ENCODE peak calls at places on chromosomes 7 and 10, in eight cellular contexts. R, P, E, K, J, T, Z and X are unnamed samples.

GRCh38 chr7:107597582-107597916 is 17.5 kb downstream of the BCAP29 start:
- DNase-seq in R (no peak), P (no peak), E (no peak), K (no peak), J (no peak), T (no peak), Z (no peak), X (no peak)

GRCh38 chr10:43879742-43880141 is 231.1 kb upstream of the ZNF32 start:
- DNase-seq in R (no peak), P (no peak), E (peak), K (no peak), J (no peak), T (peak), Z (no peak), X (no peak)

GRCh38 chr10:79323602-79324001 is 23.7 kb upstream of the PPIF start:
- DNase-seq in R (no peak), P (no peak), E (no peak), K (no peak), J (no peak), T (no peak), Z (no peak), X (peak)

GRCh38 chr10:110323503-110323902 is 18.8 kb upstream of the SMNDC1 start:
- DNase-seq in R (peak), P (no peak), E (no peak), K (no peak), J (peak), T (no peak), Z (no peak), X (peak)

GRCh38 chr10:98511861-98512260 is 65.1 kb upstream of the HPS1 start:
- DNase-seq in R (no peak), P (no peak), E (no peak), K (no peak), J (no peak), T (no peak), Z (no peak), X (no peak)

GRCh38 chr10:36469585-36469984 is 655.8 kb upstream of the ANKRD30A start:
- DNase-seq in R (peak), P (no peak), E (no peak), K (no peak), J (peak), T (no peak), Z (no peak), X (peak)

GRCh38 chr10:61397175-61397986 is 55.8 kb downstream of the TMEM26 start:
- DNase-seq in R (no peak), P (no peak), E (no peak), K (no peak), J (peak), T (no peak), Z (no peak), X (peak)

GRCh38 chr7:37225255-37226012 is 223.2 kb downstream of the ELMO1 start:
- DNase-seq in R (no peak), P (no peak), E (no peak), K (no peak), J (no peak), T (no peak), Z (peak), X (no peak)

GRCh38 chr10:22427890-22428571 is 82.7 kb downstream of the SPAG6 start:
- DNase-seq in R (peak), P (no peak), E (no peak), K (no peak), J (peak), T (no peak), Z (no peak), X (peak)

GRCh38 chr10:119479048-119479394 is 63.5 kb downstream of the RGS10 start:
- DNase-seq in R (no peak), P (no peak), E (no peak), K (no peak), J (no peak), T (no peak), Z (no peak), X (no peak)

GRCh38 chr7:77566421-77566820 is 29.3 kb downstream of the PTPN12 start:
- DNase-seq in R (no peak), P (no peak), E (no peak), K (no peak), J (no peak), T (no peak), Z (peak), X (no peak)

GRCh38 chr7:157397036-157397720 is 60.4 kb downstream of the DNAJB6 start:
- DNase-seq in R (no peak), P (no peak), E (no peak), K (no peak), J (no peak), T (no peak), Z (no peak), X (no peak)

GRCh38 chr10:48608279-48608681 is 3.4 kb upstream of the ARHGAP22 start:
- DNase-seq in R (peak), P (peak), E (no peak), K (peak), J (no peak), T (no peak), Z (peak), X (peak)

GRCh38 chr7:135385209-135385608 is 124.7 kb downstream of the CNOT4 start:
- DNase-seq in R (no peak), P (no peak), E (no peak), K (no peak), J (peak), T (no peak), Z (no peak), X (peak)

GRCh38 chr7:135380351-135380750 is 129.6 kb downstream of the CNOT4 start:
- DNase-seq in R (no peak), P (no peak), E (no peak), K (no peak), J (no peak), T (no peak), Z (no peak), X (no peak)

GRCh38 chr7:135386181-135386580 is 123.7 kb downstream of the CNOT4 start:
- DNase-seq in R (no peak), P (no peak), E (no peak), K (no peak), J (peak), T (no peak), Z (peak), X (no peak)

GRCh38 chr7:135383525-135383924 is 126.4 kb downstream of the CNOT4 start:
- DNase-seq in R (no peak), P (no peak), E (no peak), K (no peak), J (no peak), T (no peak), Z (no peak), X (no peak)

DNA sequence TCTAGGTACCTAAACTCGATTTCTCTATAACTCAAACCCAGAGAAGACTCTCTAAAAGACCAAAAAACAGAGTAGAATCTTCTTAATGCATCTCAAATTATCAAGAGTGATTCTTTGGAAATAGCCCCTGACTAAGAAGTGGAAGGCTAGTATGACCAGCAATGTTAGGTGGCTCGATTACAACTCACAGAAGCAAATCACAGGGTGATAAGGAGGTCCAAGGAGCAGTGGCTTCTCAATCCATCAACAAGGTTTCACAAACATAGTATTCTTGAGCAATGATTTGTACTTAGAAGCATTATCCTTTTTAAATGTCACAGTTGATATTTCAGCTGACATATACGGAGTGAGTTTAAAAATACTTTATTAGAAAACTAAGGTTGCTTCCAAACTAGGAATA is 127.7 kb downstream of the CNOT4 start:
- DNase-seq in R (no peak), P (no peak), E (no peak), K (no peak), J (no peak), T (no peak), Z (no peak), X (no peak)
- TF ChIP-seq CTCF in R (no peak), P (no peak), E (no peak), K (no peak), J (no peak), T (no peak), Z (no peak), X (no peak)

GRCh38 chr7:122864838-122865237 is 21.4 kb downstream of the CADPS2 start:
- DNase-seq in R (no peak), P (no peak), E (no peak), K (no peak), J (no peak), T (no peak), Z (no peak), X (no peak)

GRCh38 chr7:122869260-122869659 is 17.0 kb downstream of the CADPS2 start:
- DNase-seq in R (no peak), P (no peak), E (no peak), K (no peak), J (no peak), T (no peak), Z (no peak), X (no peak)

GRCh38 chr7:122864016-122864415 is 22.2 kb downstream of the CADPS2 start:
- DNase-seq in R (no peak), P (no peak), E (no peak), K (no peak), J (no peak), T (no peak), Z (no peak), X (peak)

DNA sequence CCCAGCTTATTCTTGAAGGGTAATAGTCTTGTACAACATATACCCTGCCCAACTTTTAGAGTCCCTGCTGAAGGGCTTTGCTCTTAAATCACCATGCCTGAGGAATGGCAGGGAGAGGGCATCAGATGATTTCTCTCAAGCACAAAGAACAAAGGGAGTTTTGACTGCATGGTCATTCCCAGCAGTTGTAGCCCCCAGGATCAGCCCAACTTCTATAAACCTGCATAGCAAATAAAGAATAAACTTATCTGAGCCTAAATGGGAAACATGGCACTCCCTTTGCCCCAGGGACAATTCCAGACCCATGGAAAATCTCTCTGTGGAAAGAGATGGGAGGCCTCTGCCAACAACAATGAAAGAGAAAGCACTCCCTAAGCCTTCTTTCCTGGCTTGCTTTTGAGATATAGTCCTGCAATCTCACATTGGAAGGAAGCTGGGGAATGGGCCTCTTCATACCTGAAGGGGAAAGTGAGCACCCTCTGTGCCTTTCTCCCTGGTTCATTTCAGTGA is 18.7 kb downstream of the CADPS2 start:
- DNase-seq in R (no peak), P (no peak), E (no peak), K (no peak), J (no peak), T (no peak), Z (no peak), X (no peak)
- H3K27ac ChIP-seq in R (no peak), P (no peak), E (no peak), K (no peak), J (no peak), T (no peak), Z (no peak), X (no peak)

GRCh38 chr7:158973440-158973839 is 117.1 kb downstream of the DYNC2I1 start:
- DNase-seq in R (peak), P (peak), E (no peak), K (no peak), J (no peak), T (no peak), Z (peak), X (peak)
- TF ChIP-seq CTCF in R (no peak), P (peak), E (peak), K (no peak), J (no peak), T (peak), Z (peak), X (peak)

DNA sequence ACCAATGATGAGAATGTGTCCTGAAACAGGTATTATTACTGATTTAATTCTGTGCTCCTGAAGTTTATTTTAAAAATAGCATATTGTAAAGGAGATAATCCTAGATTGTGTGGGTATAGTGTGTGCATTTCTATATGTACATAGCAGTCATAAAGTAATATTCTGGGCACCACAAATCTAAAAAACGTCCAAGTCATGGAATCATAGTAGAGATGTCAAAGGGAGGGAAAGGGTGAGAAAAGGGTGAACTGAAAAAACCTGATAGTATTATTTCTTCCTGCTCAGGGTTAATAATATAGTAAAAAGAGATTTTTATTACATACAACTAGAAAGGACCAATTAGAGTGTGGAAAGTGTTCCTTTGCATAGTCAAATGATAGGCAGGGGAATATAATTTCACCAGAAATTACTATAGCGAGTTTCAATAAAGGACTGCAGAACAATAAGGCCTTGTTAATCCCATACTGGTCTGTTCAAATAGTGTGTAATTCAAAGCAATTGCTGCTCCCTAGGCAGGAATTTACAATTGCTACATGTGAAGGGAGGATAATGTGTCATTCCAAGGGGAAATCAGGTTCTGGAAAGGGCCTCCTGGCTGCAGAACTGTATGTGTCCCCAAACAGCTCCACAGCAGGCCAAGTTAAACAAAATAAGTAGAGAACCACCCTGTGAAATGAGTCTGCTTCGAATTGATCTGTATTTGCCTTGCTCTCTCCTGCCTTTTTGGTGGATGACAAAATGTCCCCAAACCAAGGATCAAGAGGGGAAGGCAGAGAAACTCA is 42.5 kb upstream of the KMT2E start:
- DNase-seq in R (no peak), P (peak), E (peak), K (no peak), J (peak), T (no peak), Z (no peak), X (peak)
- H3K27ac ChIP-seq in R (peak), P (peak), E (peak), K (peak), J (peak), T (peak), Z (no peak), X (peak)

DNA sequence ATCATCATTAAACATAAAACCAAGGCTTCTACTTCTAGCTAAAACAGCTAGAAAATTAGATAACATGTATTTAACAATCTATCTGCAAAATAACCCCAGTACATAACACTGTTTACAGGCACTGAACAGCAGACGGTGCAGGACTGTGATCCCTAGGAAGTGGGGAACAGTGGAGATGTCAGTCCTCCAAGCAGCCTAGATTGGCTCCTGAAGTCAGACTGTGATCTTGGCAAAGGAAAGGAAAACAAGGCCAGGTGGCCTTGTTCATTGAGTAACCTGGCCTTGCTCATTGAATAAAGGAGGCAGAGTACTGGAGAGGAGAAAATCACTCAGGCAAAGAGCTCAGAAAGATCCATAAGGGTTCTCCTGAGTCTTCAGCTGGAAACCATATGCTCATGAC is 77.7 kb upstream of the DIP2C start:
- DNase-seq in R (no peak), P (no peak), E (no peak), K (no peak), J (no peak), T (no peak), Z (no peak), X (no peak)
- TF ChIP-seq CTCF in R (no peak), P (no peak), E (no peak), K (no peak), J (no peak), T (no peak), Z (no peak), X (no peak)

GRCh38 chr10:113000454-113000853 is 50.4 kb downstream of the TCF7L2 start:
- DNase-seq in R (no peak), P (no peak), E (no peak), K (no peak), J (no peak), T (no peak), Z (no peak), X (no peak)
- H3K27ac ChIP-seq in R (peak), P (peak), E (peak), K (no peak), J (no peak), T (no peak), Z (peak), X (no peak)

DNA sequence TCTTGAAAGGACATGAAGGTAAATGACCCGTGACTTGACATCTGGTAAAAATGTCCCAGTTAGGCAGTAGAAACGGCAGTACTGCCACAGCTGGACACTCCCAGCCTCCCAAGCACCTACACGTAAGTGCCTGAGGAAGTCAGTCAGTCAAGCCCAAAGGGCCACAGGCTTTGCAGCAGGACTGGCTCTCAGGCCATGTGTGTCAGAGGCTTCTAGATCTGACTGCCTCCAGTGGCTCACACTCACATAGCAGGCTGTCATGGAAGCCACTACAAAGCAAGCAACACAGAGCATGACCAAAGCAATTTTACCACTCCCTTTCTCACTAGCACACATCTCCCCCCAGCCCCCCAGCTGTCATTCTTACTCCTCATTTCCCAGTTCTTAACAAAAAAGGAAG is 17.8 kb upstream of the CCNJ start:
- DNase-seq in R (no peak), P (no peak), E (no peak), K (no peak), J (peak), T (no peak), Z (peak), X (no peak)
- TF ChIP-seq CTCF in R (no peak), P (no peak), E (no peak), K (no peak), J (no peak), T (no peak), Z (peak), X (peak)

GRCh38 chr7:20206104-20206896 is 10.9 kb downstream of the MACC1 start:
- DNase-seq in R (no peak), P (no peak), E (no peak), K (no peak), J (no peak), T (no peak), Z (no peak), X (no peak)
- H3K27ac ChIP-seq in R (no peak), P (no peak), E (no peak), K (no peak), J (no peak), T (no peak), Z (no peak), X (no peak)